ENCODE peak calls at places on chromosomes 5 and 9, in ten cellular contexts. S, R, E, X, L, K, J, A, Y and Z are unnamed samples. For H3K9me3, the result is how much of the 10 kb centered on the place peaks cover.

GRCh38 chr5:97245371-97245770 is 62.3 kb upstream of the RIOK2 start:
- DNase-seq in S (peak), R (no peak), E (no peak), X (no peak), L (no peak), K (no peak), J (no peak), A (no peak), Y (no peak), Z (no peak)

GRCh38 chr5:151026088-151026487 is 5.7 kb downstream of the GPX3 start:
- DNase-seq in S (no peak), R (no peak), E (no peak), X (no peak), L (no peak), K (no peak), J (no peak), A (peak), Y (no peak), Z (no peak)

GRCh38 chr9:4222357-4222756 is 77.5 kb downstream of the GLIS3 start:
- DNase-seq in S (no peak), R (no peak), E (no peak), X (no peak), L (no peak), K (no peak), J (no peak), A (no peak), Y (peak), Z (peak)

GRCh38 chr5:129639331-129639730 is 108.6 kb upstream of the MINAR2 start:
- DNase-seq in S (no peak), R (no peak), E (no peak), X (no peak), L (no peak), K (no peak), J (no peak), A (no peak), Y (peak), Z (no peak)

GRCh38 chr5:34487202-34487879 is 168.8 kb upstream of the RAI14 start:
- DNase-seq in S (no peak), R (no peak), E (peak), X (no peak), L (no peak), K (no peak), J (peak), A (peak), Y (no peak), Z (peak)

GRCh38 chr5:8081179-8081578 is 212.2 kb downstream of the MTRR start:
- DNase-seq in S (no peak), R (no peak), E (no peak), X (no peak), L (no peak), K (no peak), J (no peak), A (no peak), Y (no peak), Z (no peak)

GRCh38 chr9:79807966-79808365 is 236.2 kb downstream of the TLE4 start:
- DNase-seq in S (no peak), R (no peak), E (peak), X (no peak), L (no peak), K (no peak), J (no peak), A (no peak), Y (no peak), Z (no peak)

GRCh38 chr9:133835273-133835901 is 97.2 kb upstream of the SARDH start:
- DNase-seq in S (no peak), R (no peak), E (no peak), X (no peak), L (peak), K (no peak), J (no peak), A (no peak), Y (peak), Z (no peak)

GRCh38 chr5:111461261-111461671 is 51.1 kb downstream of the STARD4 start:
- DNase-seq in S (peak), R (no peak), E (peak), X (peak), L (peak), K (no peak), J (no peak), A (no peak), Y (peak), Z (peak)

GRCh38 chr5:91135475-91136248 is 247.5 kb downstream of the ARRDC3 start:
- DNase-seq in S (no peak), R (no peak), E (no peak), X (no peak), L (no peak), K (no peak), J (no peak), A (no peak), Y (no peak), Z (no peak)

GRCh38 chr5:55934117-55934613 is 60.6 kb downstream of the IL6ST start:
- DNase-seq in S (no peak), R (no peak), E (no peak), X (no peak), L (no peak), K (no peak), J (peak), A (no peak), Y (no peak), Z (no peak)

GRCh38 chr9:95171596-95171995 is 145.9 kb downstream of the FANCC start:
- DNase-seq in S (no peak), R (no peak), E (peak), X (no peak), L (no peak), K (no peak), J (no peak), A (no peak), Y (no peak), Z (peak)

GRCh38 chr9:37746448-37747270 is 6.9 kb upstream of the TRMT10B start:
- DNase-seq in S (no peak), R (no peak), E (peak), X (no peak), L (no peak), K (no peak), J (no peak), A (no peak), Y (no peak), Z (peak)

GRCh38 chr5:66958984-66959641 is 237.5 kb downstream of the CD180 start:
- DNase-seq in S (no peak), R (no peak), E (peak), X (peak), L (no peak), K (no peak), J (peak), A (peak), Y (peak), Z (peak)

GRCh38 chr5:16061163-16061562 is 118.4 kb downstream of the MARCHF11 start:
- DNase-seq in S (peak), R (no peak), E (no peak), X (no peak), L (no peak), K (no peak), J (no peak), A (no peak), Y (no peak), Z (no peak)

GRCh38 chr9:115134941-115135340 is 17.0 kb upstream of the TNC start:
- DNase-seq in S (no peak), R (no peak), E (peak), X (no peak), L (no peak), K (no peak), J (no peak), A (no peak), Y (no peak), Z (peak)
- H3K4me3 ChIP-seq in S (no peak), R (no peak), E (no peak), X (no peak), L (no peak), K (no peak), J (no peak), A (no peak), Y (no peak), Z (no peak)

GRCh38 chr9:127279717-127280285 is 15.2 kb downstream of the GARNL3 start:
- DNase-seq in S (no peak), R (no peak), E (no peak), X (no peak), L (no peak), K (no peak), J (no peak), A (no peak), Y (no peak), Z (no peak)
- H3K9me3 ChIP-seq in S (under half), R (under half), E (under half), X (under half), L (under half), K (under half), J (under half), A (under half), Y (under half), Z (under half)

DNA sequence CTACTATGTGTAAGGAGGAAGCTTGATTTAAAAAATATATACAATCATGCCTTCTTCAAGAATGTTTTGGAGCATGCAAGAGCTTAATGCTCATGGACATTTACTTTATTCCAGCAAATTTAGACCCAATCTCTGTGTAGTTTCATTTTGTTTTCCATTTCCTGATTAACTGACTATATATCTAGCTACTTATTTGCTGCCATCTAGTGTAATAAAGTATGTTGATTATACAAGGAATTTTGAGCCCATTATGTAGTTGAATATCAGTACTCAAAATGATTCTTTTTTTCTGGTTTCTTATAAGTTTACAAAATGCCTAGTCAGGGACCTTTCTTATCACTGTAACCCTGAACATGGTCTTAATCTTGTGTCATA is 100.0 kb upstream of the CCDC152 start:
- DNase-seq in S (no peak), R (no peak), E (peak), X (no peak), L (no peak), K (no peak), J (no peak), A (no peak), Y (no peak), Z (peak)
- H3K4me3 ChIP-seq in S (no peak), R (no peak), E (peak), X (no peak), L (no peak), K (no peak), J (no peak), A (no peak), Y (no peak), Z (no peak)

DNA sequence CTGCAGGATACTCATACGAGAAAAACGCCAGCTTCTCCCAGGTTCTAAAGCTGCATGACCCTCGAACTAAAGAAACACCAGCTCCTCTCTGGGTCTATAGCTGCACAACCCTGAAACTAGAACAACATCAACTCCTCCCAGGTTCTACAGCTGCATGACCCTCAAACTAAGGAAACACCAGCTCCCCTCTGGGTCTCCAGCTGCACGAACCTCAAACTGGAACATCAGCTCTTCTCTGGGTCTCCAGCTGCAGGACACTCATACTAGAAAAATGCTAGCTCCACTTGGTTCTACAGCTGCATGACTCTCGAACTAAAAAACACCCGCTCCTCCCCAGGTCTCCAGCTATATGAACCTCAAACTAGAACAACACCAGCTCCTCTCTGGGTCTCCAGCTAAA is 811.1 kb downstream of the CDH9 start:
- DNase-seq in S (no peak), R (no peak), E (no peak), X (no peak), L (no peak), K (no peak), J (no peak), A (no peak), Y (no peak), Z (no peak)
- H3K9me3 ChIP-seq in S (under half), R (under half), E (under half), X (under half), L (under half), K (under half), J (under half), A (under half), Y (under half), Z (under half)

GRCh38 chr5:172311026-172311425 is 27.5 kb upstream of the UBTD2 start:
- DNase-seq in S (no peak), R (no peak), E (no peak), X (no peak), L (no peak), K (no peak), J (no peak), A (no peak), Y (no peak), Z (no peak)

GRCh38 chr5:172311605-172312004 is 28.0 kb upstream of the UBTD2 start:
- DNase-seq in S (no peak), R (no peak), E (no peak), X (no peak), L (no peak), K (no peak), J (no peak), A (peak), Y (no peak), Z (no peak)

GRCh38 chr5:172315599-172316531 is 32.3 kb upstream of the UBTD2 start:
- DNase-seq in S (no peak), R (no peak), E (no peak), X (no peak), L (no peak), K (no peak), J (no peak), A (no peak), Y (no peak), Z (no peak)

GRCh38 chr5:172313877-172314276 is 30.3 kb upstream of the UBTD2 start:
- DNase-seq in S (no peak), R (no peak), E (no peak), X (no peak), L (no peak), K (no peak), J (no peak), A (no peak), Y (no peak), Z (no peak)

GRCh38 chr5:172312286-172312685 is 28.7 kb upstream of the UBTD2 start:
- DNase-seq in S (no peak), R (no peak), E (no peak), X (no peak), L (no peak), K (no peak), J (no peak), A (no peak), Y (no peak), Z (no peak)
- H3K4me3 ChIP-seq in S (no peak), R (no peak), E (no peak), X (no peak), L (no peak), K (no peak), J (no peak), A (no peak), Y (no peak), Z (no peak)

GRCh38 chr5:40452874-40453624 is 226.7 kb upstream of the PTGER4 start:
- DNase-seq in S (no peak), R (no peak), E (no peak), X (no peak), L (no peak), K (no peak), J (no peak), A (no peak), Y (no peak), Z (no peak)

GRCh38 chr5:40446910-40447309 is 232.8 kb upstream of the PTGER4 start:
- DNase-seq in S (no peak), R (no peak), E (peak), X (no peak), L (no peak), K (no peak), J (no peak), A (no peak), Y (no peak), Z (peak)

GRCh38 chr5:40442346-40442745 is 237.4 kb upstream of the PTGER4 start:
- DNase-seq in S (no peak), R (no peak), E (peak), X (no peak), L (no peak), K (no peak), J (no peak), A (no peak), Y (no peak), Z (peak)

GRCh38 chr5:40441733-40442132 is 238.0 kb upstream of the PTGER4 start:
- DNase-seq in S (no peak), R (no peak), E (no peak), X (no peak), L (no peak), K (no peak), J (no peak), A (no peak), Y (no peak), Z (no peak)

DNA sequence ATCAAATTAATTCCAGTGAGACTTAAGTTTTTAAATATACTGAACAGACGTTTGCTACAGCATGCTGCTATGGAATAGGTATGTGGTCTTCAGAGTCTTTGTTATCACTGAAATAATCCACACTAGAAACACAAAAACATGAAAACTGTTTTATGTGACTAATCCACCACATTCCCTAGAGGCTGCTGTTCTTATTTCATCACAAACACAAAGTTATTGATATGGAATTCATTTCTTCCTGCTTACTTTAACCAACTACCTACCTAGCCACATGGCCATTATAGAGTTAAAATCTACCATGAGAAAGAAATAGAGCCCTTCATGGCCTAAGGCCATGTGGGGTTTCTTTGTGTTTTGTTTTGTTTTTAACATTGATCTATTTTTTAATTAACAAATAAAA is 232.3 kb upstream of the PTGER4 start:
- DNase-seq in S (no peak), R (no peak), E (no peak), X (no peak), L (no peak), K (no peak), J (no peak), A (no peak), Y (no peak), Z (peak)
- H3K9me3 ChIP-seq in S (under half), R (under half), E (under half), X (under half), L (under half), K (under half), J (under half), A (under half), Y (under half), Z (under half)